ENCODE peak calls at places on chromosomes 5 and 9, in seven cellular contexts. P is adrenal gland; M is fibroblast of pulmonary artery; I is IMR-90; K is fibroblast of mammary gland; Y is kidney; J is CD8-positive, alpha-beta T cell. C is an unnamed sample.

GRCh38 chr5:169416583-169417196 is 115.8 kb upstream of the SLIT3 start:
- DNase-seq in M (peak; percentile 75), P (peak; percentile 60), J (no peak), K (peak; percentile 98), I (peak; percentile 46), Y (peak; percentile 89), C (peak; percentile 8)

GRCh38 chr9:83935276-83935890 is 14.2 kb upstream of the KIF27 start:
- DNase-seq in M (peak; percentile 85), P (no peak), J (no peak), Y (no peak), K (peak; percentile 85), I (peak; percentile 82), C (peak; percentile 61)

GRCh38 chr5:65722575-65723424 is 795 bp downstream of the NLN start:
- DNase-seq in J (no peak), M (peak; percentile 75), Y (no peak), K (peak; percentile 83), I (peak; percentile 63), P (no peak), C (peak; percentile 47)

GRCh38 chr5:149719666-149720065 is 10.4 kb upstream of the PPARGC1B start:
- DNase-seq in M (peak; percentile 47), Y (no peak), P (no peak), I (no peak), K (no peak), J (no peak), C (peak; percentile 97)

GRCh38 chr9:81968026-81968425 is 20.5 kb upstream of the SPATA31D1 start:
- DNase-seq in M (no peak), I (no peak), K (no peak), Y (no peak), P (no peak), J (no peak), C (no peak)

GRCh38 chr9:70411930-70412677 is 2.4 kb downstream of the KLF9 start:
- DNase-seq in M (peak; percentile 92), Y (peak; percentile 92), J (peak; percentile 69), P (peak; percentile 86), K (peak; percentile 94), I (peak; percentile 71), C (peak; percentile 79)

GRCh38 chr5:130627145-130627544 is 537.9 kb downstream of the HINT1 start:
- DNase-seq in Y (no peak), I (no peak), J (no peak), K (no peak), M (no peak), P (no peak), C (no peak)

GRCh38 chr5:171535162-171535561 is 115.7 kb downstream of the FGF18 start:
- DNase-seq in P (no peak), Y (no peak), K (no peak), I (no peak), M (no peak), J (no peak), C (no peak)

GRCh38 chr9:7089391-7089790 is 331.6 kb downstream of the KDM4C start:
- DNase-seq in M (no peak), K (no peak), P (no peak), J (no peak), I (no peak), Y (no peak), C (no peak)

GRCh38 chr9:122930541-122930932 is 775 bp downstream of the ZBTB26 start:
- DNase-seq in P (no peak), J (no peak), I (no peak), M (no peak), K (no peak), Y (no peak), C (no peak)

GRCh38 chr9:97501177-97501971 is at the start of gene TMOD1:
- DNase-seq in K (no peak), Y (peak; percentile 82), M (peak; percentile 15), J (peak; percentile 29), P (peak; percentile 82), I (peak; percentile 34), C (peak; percentile 44)

GRCh38 chr9:17081814-17082213 is 53.0 kb upstream of the CNTLN start:
- DNase-seq in Y (no peak), J (no peak), M (no peak), I (peak; percentile 10), K (no peak), P (no peak), C (no peak)

GRCh38 chr5:131405674-131406073 is 141.8 kb downstream of the CDC42SE2 start:
- DNase-seq in P (no peak), M (no peak), K (no peak), J (no peak), Y (no peak), I (no peak), C (no peak)

GRCh38 chr9:133926165-133926856 is 65.8 kb downstream of the VAV2 start:
- DNase-seq in P (no peak), I (no peak), Y (no peak), J (peak; percentile 2), M (no peak), K (no peak), C (no peak)

DNA sequence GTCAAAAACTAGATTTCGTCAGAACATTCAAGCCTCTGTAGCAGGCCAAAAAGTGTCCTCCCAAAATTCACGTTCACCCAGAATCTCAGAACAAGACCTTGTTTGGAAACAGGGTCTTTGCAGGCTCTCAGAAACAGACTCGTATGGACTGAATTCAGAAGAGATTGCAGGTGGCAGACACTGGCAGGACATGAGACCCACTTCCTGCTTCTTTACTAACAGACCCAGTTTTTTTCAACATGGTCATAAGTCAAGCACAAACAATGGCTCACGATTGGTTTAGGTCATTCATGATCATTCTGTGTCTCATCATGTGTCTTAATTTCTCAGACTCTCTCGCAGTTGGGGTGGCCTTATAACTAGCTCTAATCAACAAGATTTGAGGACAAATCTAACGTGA is 5.4 kb upstream of the TENT4A start:
- DNase-seq in I (no peak), J (no peak), Y (no peak), M (no peak), P (no peak), K (no peak), C (no peak)
- H3K4me3 ChIP-seq in I (no peak overlapping the region), J (no peak overlapping the region), Y (no peak overlapping the region), M (no peak overlapping the region), P (no peak overlapping the region), K (no peak overlapping the region), C (no peak overlapping the region)

GRCh38 chr9:137095664-137096517 is 9.1 kb downstream of the MAN1B1 start:
- DNase-seq in J (peak; percentile 92), K (no peak), I (no peak), M (no peak), Y (no peak), P (no peak), C (no peak)
- H3K4me3 ChIP-seq in J (peak overlapping the region; percentile 57), K (no peak overlapping the region), I (no peak overlapping the region), M (no peak overlapping the region), Y (no peak overlapping the region), P (no peak overlapping the region), C (no peak overlapping the region)

DNA sequence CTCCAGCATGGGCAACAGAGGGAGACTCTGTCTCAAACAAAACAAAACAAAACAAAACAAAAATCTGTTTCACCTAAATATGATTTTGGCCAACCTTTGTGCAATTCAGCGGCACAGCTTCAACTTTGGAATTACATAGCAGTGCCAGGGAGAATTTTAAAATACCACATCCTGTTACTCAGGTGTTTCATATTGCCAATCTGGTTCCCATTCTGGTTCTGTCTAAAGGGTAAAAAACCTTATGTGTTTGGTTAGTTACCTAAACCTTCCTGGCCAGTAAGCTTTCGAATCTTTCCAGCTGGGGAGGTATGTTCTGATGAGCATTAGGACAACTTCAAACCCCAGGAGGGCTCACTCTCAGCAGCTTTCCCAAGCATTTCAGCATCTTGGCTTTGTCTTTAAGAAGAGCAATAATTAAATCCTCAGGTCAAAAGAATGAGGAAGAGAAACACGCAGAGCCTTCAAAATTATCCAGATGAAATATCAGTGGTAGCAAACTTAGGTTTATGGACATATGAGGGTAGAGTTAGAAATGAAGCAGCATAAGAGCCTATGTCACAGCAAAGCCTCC is 2.7 kb downstream of the DAB2 start:
- DNase-seq in M (no peak), K (peak; percentile 32), Y (no peak), J (no peak), I (no peak), P (no peak), C (peak; percentile 61)
- H3K4me3 ChIP-seq in M (peak overlapping the region; percentile 71), K (peak overlapping the region; percentile 95), Y (peak overlapping the region; percentile 91), J (no peak overlapping the region), I (peak overlapping the region; percentile 99), P (peak overlapping the region; percentile 44), C (no peak overlapping the region)

GRCh38 chr5:73814234-73814846 is 188.3 kb downstream of the ARHGEF28 start:
- DNase-seq in Y (no peak), J (no peak), K (no peak), M (no peak), I (no peak), P (no peak), C (no peak)
- H3K4me3 ChIP-seq in Y (peak overlapping the region; percentile 96), J (no peak overlapping the region), K (no peak overlapping the region), M (no peak overlapping the region), I (no peak overlapping the region), P (no peak overlapping the region), C (peak overlapping the region; percentile 53)